ENCODE peak calls at places on chromosomes 11 and 22, in ten cellular contexts. J is omental fat pad; P is T-helper 2 cell; Q is effector CD8-positive, alpha-beta T cell; H is retinal pigment epithelial cell; V is nephron progenitor cell; X is activated gamma-delta T cell; Y is LoVo; S is NCI-H187 treated with DMSO at 0.1 percent for 48 hours; B is NAMALWA. M is an unnamed sample.

GRCh38 chr22:37747090-37747714 is 50.4 kb downstream of the TRIOBP start:
- DNase-seq in P (peak), H (no peak), Y (no peak), Q (no peak), J (no peak), X (no peak), V (peak), B (no peak), S (no peak), M (peak)

GRCh38 chr11:50220651-50221050 is 188.0 kb downstream of the OR4C45 start:
- DNase-seq in B (no peak), Y (no peak), X (no peak), Q (no peak), J (no peak), H (no peak), P (no peak), S (no peak), V (no peak), M (no peak)

GRCh38 chr11:36093548-36093947 is 149.7 kb downstream of the LDLRAD3 start:
- DNase-seq in J (no peak), B (no peak), S (no peak), Y (no peak), H (no peak), X (no peak), Q (no peak), P (no peak), V (no peak), M (no peak)

GRCh38 chr11:44886765-44887164 is 63.9 kb downstream of the TP53I11 start:
- DNase-seq in X (no peak), V (no peak), S (no peak), P (no peak), Y (no peak), H (no peak), Q (no peak), J (no peak), B (no peak), M (no peak)

GRCh38 chr22:45112136-45112879 is 51.4 kb upstream of the NUP50 start:
- DNase-seq in X (no peak), V (no peak), Y (no peak), Q (no peak), H (no peak), S (no peak), B (no peak), J (no peak), P (no peak), M (no peak)

GRCh38 chr11:131696584-131697120 is 326.2 kb downstream of the NTM start:
- DNase-seq in H (no peak), B (no peak), P (no peak), X (no peak), Y (no peak), Q (no peak), V (no peak), S (no peak), J (no peak), M (no peak)

GRCh38 chr11:118497831-118498230 is 29.4 kb upstream of the TTC36 start:
- DNase-seq in V (no peak), P (no peak), Y (no peak), Q (no peak), H (peak), B (no peak), X (no peak), S (no peak), J (no peak), M (no peak)

GRCh38 chr22:37221424-37222336 is 9.4 kb upstream of the SSTR3 start:
- DNase-seq in V (no peak), P (no peak), X (no peak), Q (no peak), J (no peak), S (no peak), Y (no peak), B (no peak), H (no peak), M (no peak)

GRCh38 chr11:118914178-118914918 is 11.4 kb downstream of the BCL9L start:
- DNase-seq in Q (peak), S (no peak), P (peak), H (no peak), J (no peak), X (peak), B (peak), Y (peak), V (no peak), M (peak)

GRCh38 chr11:3153291-3153861 is 11.7 kb downstream of the OSBPL5 start:
- DNase-seq in V (no peak), H (no peak), S (no peak), Q (no peak), B (no peak), J (no peak), P (no peak), X (no peak), Y (no peak), M (peak)

GRCh38 chr11:102676086-102676485 is 29.5 kb downstream of the MMP27 start:
- DNase-seq in Q (no peak), H (no peak), V (no peak), X (no peak), S (no peak), Y (no peak), B (no peak), J (no peak), P (no peak), M (no peak)

GRCh38 chr11:66979336-66979980 is 4.4 kb downstream of the C11orf86 start:
- DNase-seq in J (no peak), B (no peak), V (no peak), P (no peak), Y (peak), Q (no peak), S (no peak), X (no peak), H (no peak), M (no peak)

GRCh38 chr11:13354335-13354734 is 76.7 kb downstream of the BMAL1 start:
- DNase-seq in V (no peak), H (no peak), Q (no peak), X (no peak), J (no peak), S (no peak), B (peak), P (peak), Y (no peak), M (peak)

GRCh38 chr11:67420646-67421420 is 5.4 kb downstream of the CARNS1 start:
- DNase-seq in B (peak), P (peak), H (peak), J (peak), V (peak), Y (peak), S (peak), Q (peak), X (peak), M (peak)